ENCODE peak calls at places on chromosomes 4 and X, in six cellular contexts. C, G, N, F, K and E are unnamed samples.

GRCh38 chr4:3301450-3302163 is 8.8 kb downstream of the RGS12 start:
- DNase-seq in N (no peak), F (no peak), K (no peak), G (no peak), C (no peak), E (no peak)

GRCh38 chr4:185212566-185212965 is 3.2 kb downstream of the SNX25 start:
- DNase-seq in G (no peak), K (no peak), C (no peak), N (no peak), F (no peak), E (no peak)

GRCh38 chr4:40322853-40323252 is 12.3 kb upstream of the CHRNA9 start:
- DNase-seq in C (no peak), G (no peak), K (no peak), F (no peak), N (no peak), E (no peak)

GRCh38 chrX:12010436-12010835 is 127.8 kb upstream of the FRMPD4 start:
- DNase-seq in C (no peak), F (no peak), K (no peak), G (no peak), N (no peak), E (no peak)

GRCh38 chr4:168164915-168165548 is 72.7 kb downstream of the ANXA10 start:
- DNase-seq in K (no peak), F (no peak), N (no peak), C (no peak), G (no peak), E (no peak)

GRCh38 chr4:180947421-180947820 is 1295.8 kb upstream of the TENM3 start:
- DNase-seq in C (no peak), F (no peak), K (no peak), G (no peak), N (no peak), E (peak; percentile 66)

GRCh38 chrX:95318882-95319281 is 1365.8 kb upstream of the DIAPH2 start:
- DNase-seq in G (no peak), C (peak; percentile 62), F (no peak), K (no peak), N (no peak), E (no peak)

GRCh38 chr4:85058551-85058950 is 92.1 kb upstream of the WDFY3 start:
- DNase-seq in G (no peak), F (no peak), C (no peak), K (no peak), N (no peak), E (no peak)

GRCh38 chr4:54281060-54281781 is 52.1 kb downstream of the PDGFRA start:
- DNase-seq in F (peak; percentile 56), G (no peak), K (no peak), N (no peak), C (peak; percentile 11), E (no peak)

GRCh38 chr4:122152699-122153328 is 683 bp downstream of the BLTP1 start:
- DNase-seq in G (no peak), F (peak; percentile 24), N (no peak), C (peak; percentile 55), K (no peak), E (no peak)

GRCh38 chrX:152136312-152136711 is 2.1 kb downstream of the MAGEA10 start:
- DNase-seq in K (no peak), G (no peak), C (no peak), N (no peak), F (no peak), E (no peak)

GRCh38 chrX:19810809-19811208 is 76.6 kb downstream of the SH3KBP1 start:
- DNase-seq in F (no peak), G (no peak), C (no peak), K (no peak), N (no peak), E (no peak)

GRCh38 chrX:130171446-130172126 is at the start of gene RAB33A:
- DNase-seq in N (peak; percentile 57), C (peak; percentile 50), K (no peak), F (no peak), G (no peak), E (no peak)

GRCh38 chrX:1205681-1206611 is 6.5 kb downstream of the CRLF2 start:
- DNase-seq in K (peak; percentile 78), C (peak; percentile 98), N (peak; percentile 70), G (no peak), F (no peak), E (peak; percentile 40)

GRCh38 chr4:11720292-11720691 is 291.6 kb upstream of the HS3ST1 start:
- DNase-seq in K (no peak), N (no peak), C (peak; percentile 45), G (no peak), F (no peak), E (no peak)

GRCh38 chr4:10998826-10999225 is 314.3 kb upstream of the CLNK start:
- DNase-seq in N (no peak), F (no peak), K (no peak), C (no peak), G (no peak), E (no peak)

GRCh38 chrX:49273181-49273727 is 3.7 kb downstream of the PPP1R3F start:
- DNase-seq in F (no peak), C (no peak), G (no peak), K (no peak), N (no peak), E (no peak)

GRCh38 chr4:45063166-45063565 is 336.8 kb upstream of the GNPDA2 start:
- DNase-seq in G (no peak), F (no peak), N (no peak), C (no peak), K (no peak), E (no peak)

GRCh38 chr4:14902337-14902736 is 99.9 kb upstream of the CPEB2 start:
- DNase-seq in F (no peak), K (no peak), C (no peak), G (no peak), N (no peak), E (no peak)

GRCh38 chr4:118889313-118889694 is 650 bp downstream of the SYNPO2 start:
- DNase-seq in N (no peak), C (no peak), K (no peak), G (no peak), F (no peak), E (no peak)
- H3K4me3 ChIP-seq in N (peak overlapping the region; percentile 42), C (peak overlapping the region; percentile 58), K (peak overlapping the region; percentile 58), G (peak overlapping the region; percentile 59), F (peak overlapping the region; percentile 70), E (no peak overlapping the region)

GRCh38 chr4:24810016-24810415 is 14.6 kb downstream of the SOD3 start:
- DNase-seq in K (no peak), N (no peak), G (no peak), F (no peak), C (no peak), E (no peak)
- TF ChIP-seq POLR2AphosphoS5 in K (no peak), N (no peak), G (no peak), F (no peak), C (no peak), E (no peak)

GRCh38 chr4:108126806-108127205 is 41.9 kb downstream of the LEF1 start:
- DNase-seq in G (no peak), C (no peak), F (no peak), N (no peak), K (no peak), E (no peak)
- H3K4me3 ChIP-seq in G (no peak overlapping the region), C (no peak overlapping the region), F (no peak overlapping the region), N (no peak overlapping the region), K (no peak overlapping the region), E (no peak overlapping the region)

DNA sequence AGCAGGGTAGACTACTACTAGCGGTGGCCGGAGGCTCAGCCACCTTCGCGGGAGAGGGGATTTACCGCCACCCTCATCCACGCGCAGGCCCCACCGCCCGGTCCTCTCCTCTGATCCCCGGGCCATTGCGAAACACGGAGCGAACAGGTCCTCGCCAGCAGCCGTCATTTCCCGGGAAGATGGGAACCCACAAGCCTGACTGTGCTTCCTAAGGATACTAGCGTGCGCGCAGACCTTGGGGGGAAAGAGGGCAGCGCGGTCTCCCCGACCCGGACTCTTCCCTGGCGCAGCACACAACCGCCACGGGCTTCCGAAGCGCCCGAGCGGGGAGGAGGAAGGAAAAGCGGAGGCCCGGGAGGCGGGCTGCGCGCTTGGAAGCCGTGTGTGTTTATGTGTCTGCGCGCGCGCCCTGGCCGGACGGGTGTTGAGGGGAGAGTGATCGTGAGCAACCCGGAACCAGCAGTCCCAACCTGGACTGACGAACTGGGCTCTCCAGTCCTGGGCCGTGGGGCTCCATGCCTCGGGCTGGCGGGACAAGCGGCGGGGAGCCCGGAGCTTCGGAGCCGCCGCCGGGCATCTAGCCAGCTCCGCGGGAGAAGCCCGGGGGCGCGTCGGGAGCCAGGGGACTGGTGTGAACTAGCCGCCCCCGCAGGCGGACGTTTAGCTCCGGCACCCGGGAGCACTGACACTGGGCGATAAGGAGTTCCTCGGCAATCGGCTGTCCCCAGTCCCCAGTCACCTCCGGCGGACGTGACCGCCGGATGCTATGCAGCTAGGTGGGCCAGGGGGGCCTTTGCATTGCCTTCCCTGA is 74.6 kb upstream of the BCOR start:
- DNase-seq in K (no peak), C (peak; percentile 38), G (no peak), N (peak; percentile 50), F (no peak), E (no peak)
- TF ChIP-seq POLR2AphosphoS5 in K (peak; percentile 29), C (peak; percentile 2), G (no peak), N (no peak), F (peak; percentile 22), E (no peak)

DNA sequence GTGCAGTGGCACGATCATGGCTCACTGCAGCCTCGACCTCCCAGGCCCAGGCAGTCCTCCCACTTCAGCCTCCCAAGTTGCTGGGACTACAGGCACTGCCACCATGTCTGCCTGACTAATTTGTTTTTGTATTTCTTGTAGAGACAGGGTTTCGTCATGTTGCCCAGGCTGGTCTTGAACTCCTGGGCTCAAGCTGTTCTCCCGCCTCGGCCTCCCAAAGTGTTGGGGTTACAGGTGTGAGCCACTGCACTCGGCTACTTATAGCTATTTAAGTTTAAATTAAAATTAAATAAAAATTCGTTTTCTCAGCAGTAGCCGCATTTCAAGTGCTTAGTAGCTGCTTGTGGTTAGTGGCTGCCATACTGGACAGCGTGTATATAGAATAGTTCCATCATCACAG is 3.5 kb downstream of the SMAD1 start:
- DNase-seq in G (no peak), K (no peak), N (no peak), C (no peak), F (no peak), E (no peak)
- H3K4me3 ChIP-seq in G (no peak overlapping the region), K (no peak overlapping the region), N (no peak overlapping the region), C (no peak overlapping the region), F (no peak overlapping the region), E (no peak overlapping the region)